ENCODE peak calls at places on chromosomes 3 and 15, in six cellular contexts. One of them, this sample, is unnamed.

GRCh38 chr3:149541091-149541491 is 66.6 kb downstream of the TM4SF4 start:
- DNase-seq in fibroblast of lung: peak
- DNase-seq in GM23338: no peak
- DNase-seq in AG04450: no peak
- DNase-seq in left ventricle myocardium inferior: no peak
- DNase-seq in fibroblast of pulmonary artery: no peak
- DNase-seq in this sample: no peak

GRCh38 chr3:62497156-62497555 is 123.8 kb upstream of the FEZF2 start:
- DNase-seq in left ventricle myocardium inferior: no peak
- DNase-seq in fibroblast of pulmonary artery: no peak
- DNase-seq in fibroblast of lung: no peak
- DNase-seq in AG04450: no peak
- DNase-seq in GM23338: no peak
- DNase-seq in this sample: no peak

GRCh38 chr3:183341545-183342288 is 86.7 kb downstream of the MCF2L2 start:
- DNase-seq in fibroblast of lung: no peak
- DNase-seq in AG04450: no peak
- DNase-seq in GM23338: no peak
- DNase-seq in fibroblast of pulmonary artery: no peak
- DNase-seq in left ventricle myocardium inferior: no peak
- DNase-seq in this sample: no peak

GRCh38 chr3:28295819-28296364 is 52.6 kb upstream of the ZCWPW2 start:
- DNase-seq in fibroblast of lung: peak
- DNase-seq in fibroblast of pulmonary artery: peak
- DNase-seq in GM23338: no peak
- DNase-seq in left ventricle myocardium inferior: no peak
- DNase-seq in AG04450: no peak
- DNase-seq in this sample: no peak

GRCh38 chr3:129326138-129326537 is 47.5 kb downstream of the HMCES start:
- DNase-seq in AG04450: no peak
- DNase-seq in GM23338: no peak
- DNase-seq in left ventricle myocardium inferior: no peak
- DNase-seq in fibroblast of pulmonary artery: no peak
- DNase-seq in fibroblast of lung: no peak
- DNase-seq in this sample: no peak

GRCh38 chr15:69623521-69624513 is 171.2 kb downstream of the RPLP1 start:
- DNase-seq in fibroblast of lung: no peak
- DNase-seq in AG04450: no peak
- DNase-seq in left ventricle myocardium inferior: no peak
- DNase-seq in fibroblast of pulmonary artery: no peak
- DNase-seq in GM23338: no peak
- DNase-seq in this sample: no peak

GRCh38 chr3:61562810-61563613 is 1.6 kb downstream of the PTPRG start:
- DNase-seq in fibroblast of lung: peak
- DNase-seq in GM23338: peak
- DNase-seq in fibroblast of pulmonary artery: peak
- DNase-seq in left ventricle myocardium inferior: peak
- DNase-seq in AG04450: no peak
- DNase-seq in this sample: no peak

GRCh38 chr3:109643590-109643989 is 306.2 kb upstream of the DPPA4 start:
- DNase-seq in fibroblast of pulmonary artery: peak
- DNase-seq in fibroblast of lung: peak
- DNase-seq in left ventricle myocardium inferior: no peak
- DNase-seq in AG04450: no peak
- DNase-seq in GM23338: no peak
- DNase-seq in this sample: peak

GRCh38 chr15:60392986-60393811 is 4.6 kb downstream of the ANXA2 start:
- DNase-seq in fibroblast of lung: peak
- DNase-seq in fibroblast of pulmonary artery: peak
- DNase-seq in AG04450: no peak
- DNase-seq in left ventricle myocardium inferior: peak
- DNase-seq in GM23338: no peak
- DNase-seq in this sample: peak

GRCh38 chr15:57747206-57747605 is 40.7 kb downstream of the POLR2M start:
- DNase-seq in fibroblast of pulmonary artery: no peak
- DNase-seq in AG04450: no peak
- DNase-seq in fibroblast of lung: no peak
- DNase-seq in GM23338: peak
- DNase-seq in left ventricle myocardium inferior: no peak
- DNase-seq in this sample: no peak

GRCh38 chr15:80514071-80514780 is 110.0 kb downstream of the ARNT2 start:
- DNase-seq in AG04450: no peak
- DNase-seq in left ventricle myocardium inferior: no peak
- DNase-seq in fibroblast of pulmonary artery: peak
- DNase-seq in fibroblast of lung: peak
- DNase-seq in GM23338: no peak
- DNase-seq in this sample: peak

DNA sequence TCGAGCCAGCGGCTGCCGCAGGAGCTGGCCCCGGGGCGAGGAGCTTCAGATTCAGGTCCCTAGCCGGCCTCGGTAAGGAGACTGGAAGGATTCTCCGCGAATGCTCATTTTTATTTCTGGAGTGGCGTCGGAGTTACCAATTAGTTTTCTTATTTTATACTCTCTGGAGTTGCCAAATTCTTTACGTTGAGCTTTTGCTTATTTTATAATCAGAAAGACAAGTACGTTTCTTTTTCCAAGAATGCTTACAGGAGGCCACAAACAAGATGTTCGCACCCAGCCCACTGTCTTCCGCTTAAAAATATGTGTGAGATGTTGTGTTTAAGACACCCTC is 453 bp upstream of the GPR156 start:
- DNase-seq in AG04450: no peak
- DNase-seq in fibroblast of pulmonary artery: no peak
- DNase-seq in fibroblast of lung: no peak
- DNase-seq in GM23338: no peak
- DNase-seq in left ventricle myocardium inferior: no peak
- DNase-seq in this sample: no peak
- H3K4me3 ChIP-seq in AG04450: peak
- H3K4me3 ChIP-seq in fibroblast of pulmonary artery: peak
- H3K4me3 ChIP-seq in fibroblast of lung: peak
- H3K4me3 ChIP-seq in GM23338: peak
- H3K4me3 ChIP-seq in left ventricle myocardium inferior: peak
- H3K4me3 ChIP-seq in this sample: peak

DNA sequence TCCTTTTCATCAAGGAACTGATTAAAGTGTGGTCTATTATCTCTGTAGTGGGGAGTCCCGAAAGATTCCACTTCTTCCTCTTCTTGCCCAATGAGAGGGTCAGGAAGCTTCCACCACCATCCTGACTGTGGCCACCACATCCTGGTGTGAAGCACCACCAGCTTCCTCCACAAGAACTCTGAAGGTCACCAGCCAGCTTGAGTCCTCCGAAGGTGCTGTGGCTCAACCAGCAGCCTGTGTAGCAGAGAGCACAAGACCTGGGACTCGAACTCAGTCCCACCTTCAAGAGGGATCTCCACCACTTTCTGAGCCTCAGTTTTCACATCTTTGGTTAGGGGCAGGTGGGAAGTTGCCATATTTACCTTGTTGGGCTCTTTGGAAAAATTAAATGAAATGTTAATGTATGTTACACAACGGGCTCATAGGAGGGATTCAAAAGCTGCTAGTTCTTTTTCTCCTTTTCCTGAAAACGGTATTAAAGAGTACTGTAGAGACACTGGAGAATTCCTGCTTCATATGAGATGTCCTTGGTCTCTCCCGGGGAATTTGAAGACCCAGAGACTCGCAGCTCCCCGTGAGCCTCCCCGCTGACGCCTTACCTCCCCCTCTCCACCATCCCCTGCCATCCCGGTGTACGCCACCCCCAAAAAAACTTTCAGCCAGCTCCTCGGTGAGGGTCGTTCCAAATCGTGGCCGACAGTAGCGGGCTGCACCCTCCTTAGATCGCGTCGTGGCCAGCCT is 816 bp upstream of the ACAN start:
- DNase-seq in AG04450: no peak
- DNase-seq in GM23338: no peak
- DNase-seq in fibroblast of pulmonary artery: no peak
- DNase-seq in fibroblast of lung: no peak
- DNase-seq in left ventricle myocardium inferior: no peak
- DNase-seq in this sample: no peak
- H3K4me3 ChIP-seq in AG04450: no peak
- H3K4me3 ChIP-seq in GM23338: peak
- H3K4me3 ChIP-seq in fibroblast of pulmonary artery: no peak
- H3K4me3 ChIP-seq in fibroblast of lung: peak
- H3K4me3 ChIP-seq in left ventricle myocardium inferior: peak
- H3K4me3 ChIP-seq in this sample: peak

GRCh38 chr15:28912422-28912821 is 26.6 kb downstream of the APBA2 start:
- DNase-seq in AG04450: no peak
- DNase-seq in left ventricle myocardium inferior: no peak
- DNase-seq in fibroblast of pulmonary artery: peak
- DNase-seq in GM23338: no peak
- DNase-seq in fibroblast of lung: no peak
- DNase-seq in this sample: no peak

GRCh38 chr15:28909958-28910500 is 24.3 kb downstream of the APBA2 start:
- DNase-seq in GM23338: no peak
- DNase-seq in fibroblast of pulmonary artery: no peak
- DNase-seq in AG04450: no peak
- DNase-seq in left ventricle myocardium inferior: no peak
- DNase-seq in fibroblast of lung: no peak
- DNase-seq in this sample: no peak

GRCh38 chr15:28913171-28913765 is 27.5 kb downstream of the APBA2 start:
- DNase-seq in AG04450: no peak
- DNase-seq in GM23338: peak
- DNase-seq in fibroblast of pulmonary artery: peak
- DNase-seq in fibroblast of lung: no peak
- DNase-seq in left ventricle myocardium inferior: no peak
- DNase-seq in this sample: no peak

GRCh38 chr15:28914046-28914445 is 28.3 kb downstream of the APBA2 start:
- DNase-seq in fibroblast of lung: no peak
- DNase-seq in fibroblast of pulmonary artery: no peak
- DNase-seq in left ventricle myocardium inferior: no peak
- DNase-seq in AG04450: no peak
- DNase-seq in GM23338: no peak
- DNase-seq in this sample: no peak

GRCh38 chr15:28911295-28911979 is 25.7 kb downstream of the APBA2 start:
- DNase-seq in fibroblast of lung: no peak
- DNase-seq in AG04450: no peak
- DNase-seq in fibroblast of pulmonary artery: no peak
- DNase-seq in GM23338: no peak
- DNase-seq in left ventricle myocardium inferior: no peak
- DNase-seq in this sample: no peak
- H3K4me3 ChIP-seq in fibroblast of lung: no peak
- H3K4me3 ChIP-seq in AG04450: no peak
- H3K4me3 ChIP-seq in fibroblast of pulmonary artery: no peak
- H3K4me3 ChIP-seq in GM23338: no peak
- H3K4me3 ChIP-seq in left ventricle myocardium inferior: no peak
- H3K4me3 ChIP-seq in this sample: no peak

DNA sequence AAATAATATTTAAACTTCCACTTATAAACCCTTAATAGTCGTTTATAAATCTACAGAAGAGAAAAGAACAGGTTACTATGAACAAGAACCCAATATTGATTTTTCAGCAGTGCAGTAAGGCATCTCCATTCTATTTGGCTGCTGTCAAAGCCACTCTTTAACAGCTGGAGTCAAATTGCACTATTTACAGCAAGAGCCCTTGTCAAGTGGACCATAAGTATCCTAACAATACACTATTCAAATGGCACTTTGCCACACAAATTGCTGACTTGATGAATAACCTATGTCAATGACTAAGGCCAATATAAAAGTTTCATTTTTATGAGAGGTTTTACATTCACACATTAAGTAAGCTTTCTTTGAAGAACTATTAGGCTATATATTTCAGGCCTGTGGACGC is 100.6 kb downstream of the WDR72 start:
- DNase-seq in GM23338: no peak
- DNase-seq in fibroblast of lung: peak
- DNase-seq in fibroblast of pulmonary artery: no peak
- DNase-seq in left ventricle myocardium inferior: no peak
- DNase-seq in AG04450: no peak
- DNase-seq in this sample: no peak
- H3K4me3 ChIP-seq in GM23338: no peak
- H3K4me3 ChIP-seq in fibroblast of lung: no peak
- H3K4me3 ChIP-seq in fibroblast of pulmonary artery: no peak
- H3K4me3 ChIP-seq in left ventricle myocardium inferior: no peak
- H3K4me3 ChIP-seq in AG04450: no peak
- H3K4me3 ChIP-seq in this sample: no peak

GRCh38 chr15:25512957-25513356 is 74.1 kb upstream of the UBE3A start:
- DNase-seq in AG04450: no peak
- DNase-seq in GM23338: no peak
- DNase-seq in fibroblast of lung: no peak
- DNase-seq in fibroblast of pulmonary artery: no peak
- DNase-seq in left ventricle myocardium inferior: no peak
- DNase-seq in this sample: no peak

GRCh38 chr15:25510146-25510545 is 71.3 kb upstream of the UBE3A start:
- DNase-seq in AG04450: no peak
- DNase-seq in GM23338: no peak
- DNase-seq in fibroblast of pulmonary artery: no peak
- DNase-seq in fibroblast of lung: no peak
- DNase-seq in left ventricle myocardium inferior: no peak
- DNase-seq in this sample: no peak

GRCh38 chr15:25509697-25510096 is 70.9 kb upstream of the UBE3A start:
- DNase-seq in AG04450: no peak
- DNase-seq in GM23338: no peak
- DNase-seq in fibroblast of lung: no peak
- DNase-seq in fibroblast of pulmonary artery: no peak
- DNase-seq in left ventricle myocardium inferior: no peak
- DNase-seq in this sample: no peak

GRCh38 chr15:25514522-25514921 is 75.7 kb upstream of the UBE3A start:
- DNase-seq in left ventricle myocardium inferior: no peak
- DNase-seq in fibroblast of pulmonary artery: no peak
- DNase-seq in AG04450: no peak
- DNase-seq in GM23338: peak
- DNase-seq in fibroblast of lung: no peak
- DNase-seq in this sample: no peak

GRCh38 chr15:25515633-25516032 is 76.8 kb upstream of the UBE3A start:
- DNase-seq in fibroblast of lung: no peak
- DNase-seq in fibroblast of pulmonary artery: no peak
- DNase-seq in AG04450: no peak
- DNase-seq in left ventricle myocardium inferior: no peak
- DNase-seq in GM23338: no peak
- DNase-seq in this sample: no peak
- H3K4me3 ChIP-seq in fibroblast of lung: no peak
- H3K4me3 ChIP-seq in fibroblast of pulmonary artery: no peak
- H3K4me3 ChIP-seq in AG04450: no peak
- H3K4me3 ChIP-seq in left ventricle myocardium inferior: no peak
- H3K4me3 ChIP-seq in GM23338: no peak
- H3K4me3 ChIP-seq in this sample: no peak

GRCh38 chr15:98855067-98855814 is 152.4 kb downstream of the PGPEP1L start:
- DNase-seq in fibroblast of lung: no peak
- DNase-seq in GM23338: no peak
- DNase-seq in left ventricle myocardium inferior: no peak
- DNase-seq in fibroblast of pulmonary artery: no peak
- DNase-seq in AG04450: no peak
- DNase-seq in this sample: no peak
- H3K4me3 ChIP-seq in fibroblast of lung: no peak
- H3K4me3 ChIP-seq in GM23338: no peak
- H3K4me3 ChIP-seq in left ventricle myocardium inferior: no peak
- H3K4me3 ChIP-seq in fibroblast of pulmonary artery: no peak
- H3K4me3 ChIP-seq in AG04450: no peak
- H3K4me3 ChIP-seq in this sample: no peak

GRCh38 chr15:91689377-91689776 is 164.1 kb upstream of the SLCO3A1 start:
- DNase-seq in left ventricle myocardium inferior: no peak
- DNase-seq in AG04450: no peak
- DNase-seq in GM23338: no peak
- DNase-seq in fibroblast of pulmonary artery: no peak
- DNase-seq in fibroblast of lung: no peak
- DNase-seq in this sample: no peak
- H3K4me3 ChIP-seq in left ventricle myocardium inferior: no peak
- H3K4me3 ChIP-seq in AG04450: no peak
- H3K4me3 ChIP-seq in GM23338: no peak
- H3K4me3 ChIP-seq in fibroblast of pulmonary artery: no peak
- H3K4me3 ChIP-seq in fibroblast of lung: no peak
- H3K4me3 ChIP-seq in this sample: no peak

This sample was measured in skeletal muscle cell.